ENCODE peak calls at places on chromosomes 6 and 20, in five cellular contexts. Z, H, W, V and X are unnamed samples.

GRCh38 chr6:1593286-1593957 is 16.3 kb upstream of the FOXC1 start:
- DNase-seq in Z (no peak), H (peak; percentile 39), W (no peak), V (no peak), X (no peak)

GRCh38 chr6:79946242-79946641 is 1.1 kb downstream of the ELOVL4 start:
- DNase-seq in Z (peak; percentile 50), H (no peak), W (peak; percentile 25), V (peak; percentile 17), X (no peak)

GRCh38 chr6:16619017-16619416 is 142.2 kb downstream of the ATXN1 start:
- DNase-seq in Z (no peak), H (no peak), W (no peak), V (no peak), X (no peak)

GRCh38 chr6:132471787-132472186 is 41.1 kb downstream of the STX7 start:
- DNase-seq in Z (no peak), H (no peak), W (no peak), V (no peak), X (no peak)

GRCh38 chr20:53274365-53274764 is 302.2 kb downstream of the TSHZ2 start:
- DNase-seq in Z (no peak), H (no peak), W (no peak), V (no peak), X (no peak)

GRCh38 chr6:47810885-47811284 is 29.1 kb downstream of the OPN5 start:
- DNase-seq in Z (no peak), H (no peak), W (peak; percentile 16), V (no peak), X (no peak)

GRCh38 chr6:40706222-40706621 is 119.1 kb upstream of the LRFN2 start:
- DNase-seq in Z (no peak), H (no peak), W (no peak), V (no peak), X (no peak)

GRCh38 chr6:166308769-166309589 is 787 bp upstream of the PRR18 start:
- DNase-seq in Z (no peak), H (no peak), W (peak; percentile 36), V (no peak), X (no peak)

GRCh38 chr20:61118429-61119224 is 133.4 kb upstream of the CDH4 start:
- DNase-seq in Z (no peak), H (no peak), W (no peak), V (no peak), X (no peak)

GRCh38 chr6:43926644-43927524 is 156.9 kb downstream of the VEGFA start:
- DNase-seq in Z (no peak), H (no peak), W (peak; percentile 90), V (peak; percentile 89), X (peak; percentile 68)

GRCh38 chr20:8673116-8673515 is 395.8 kb upstream of the PLCB4 start:
- DNase-seq in Z (no peak), H (no peak), W (no peak), V (no peak), X (no peak)

GRCh38 chr6:129686941-129687627 is 22.9 kb downstream of the ARHGAP18 start:
- DNase-seq in Z (peak; percentile 88), H (no peak), W (no peak), V (no peak), X (peak; percentile 55)

GRCh38 chr6:2596222-2596621 is 154.5 kb downstream of the MYLK4 start:
- DNase-seq in Z (no peak), H (no peak), W (no peak), V (no peak), X (no peak)

GRCh38 chr6:116405147-116405546 is 34.4 kb downstream of the DSE start:
- DNase-seq in Z (peak; percentile 87), H (no peak), W (no peak), V (no peak), X (no peak)

GRCh38 chr20:43977962-43978361 is 63.3 kb downstream of the TOX2 start:
- DNase-seq in Z (no peak), H (no peak), W (no peak), V (no peak), X (no peak)

GRCh38 chr6:154532426-154532825 is 21.9 kb upstream of the CNKSR3 start:
- DNase-seq in Z (no peak), H (no peak), W (no peak), V (no peak), X (no peak)

GRCh38 chr6:84639396-84639795 is 125.0 kb downstream of the TBX18 start:
- DNase-seq in Z (no peak), H (no peak), W (no peak), V (peak; percentile 22), X (no peak)

DNA sequence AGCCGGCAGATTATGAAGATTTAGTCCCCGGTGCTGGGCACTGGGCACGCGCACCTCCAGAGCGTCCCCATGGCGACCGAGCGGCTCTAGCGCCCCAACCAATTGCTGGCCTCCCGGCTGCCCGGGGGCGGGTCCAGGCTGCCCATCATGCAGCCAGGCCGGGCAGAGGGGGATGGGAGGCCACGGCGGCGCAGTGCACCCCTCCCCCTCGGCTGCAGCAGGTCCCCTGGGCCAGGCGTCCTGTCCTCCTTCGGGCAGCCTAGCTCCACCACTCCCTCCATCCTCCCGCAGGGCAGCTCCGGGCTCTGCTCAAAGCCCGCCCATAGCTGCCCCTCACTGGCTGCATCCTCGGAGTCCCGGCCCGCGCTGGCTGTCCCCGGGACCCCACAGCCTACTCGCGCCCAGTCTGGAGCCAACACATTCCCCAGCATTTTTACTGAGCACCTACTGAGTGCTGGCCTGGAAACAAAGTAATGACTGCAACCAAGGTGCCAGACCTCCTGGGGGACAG is 99.4 kb downstream of the ASXL1 start:
- DNase-seq in Z (peak; percentile 29), H (no peak), W (no peak), V (peak; percentile 66), X (no peak)
- H3K27ac ChIP-seq in Z (no peak overlapping the region), H (no peak overlapping the region), W (no peak overlapping the region), V (peak overlapping the region; percentile 0), X (no peak overlapping the region)

GRCh38 chr20:49508435-49509199 is 26.1 kb upstream of the KCNB1 start:
- DNase-seq in Z (peak; percentile 39), H (no peak), W (peak; percentile 56), V (peak; percentile 63), X (no peak)
- H3K27ac ChIP-seq in Z (no peak overlapping the region), H (peak overlapping the region; percentile 62), W (no peak overlapping the region), V (peak overlapping the region; percentile 66), X (no peak overlapping the region)

GRCh38 chr6:39263299-39264037 is 34.2 kb upstream of the KCNK5 start:
- DNase-seq in Z (no peak), H (no peak), W (no peak), V (no peak), X (no peak)

GRCh38 chr6:39266782-39267355 is 37.6 kb upstream of the KCNK5 start:
- DNase-seq in Z (no peak), H (no peak), W (no peak), V (no peak), X (no peak)

GRCh38 chr6:39269971-39270370 is 40.7 kb upstream of the KCNK5 start:
- DNase-seq in Z (no peak), H (no peak), W (no peak), V (no peak), X (no peak)

GRCh38 chr6:39268721-39269120 is 39.4 kb upstream of the KCNK5 start:
- DNase-seq in Z (no peak), H (no peak), W (no peak), V (no peak), X (no peak)

GRCh38 chr6:39266375-39266774 is 37.1 kb upstream of the KCNK5 start:
- DNase-seq in Z (no peak), H (no peak), W (no peak), V (no peak), X (no peak)
- H3K27ac ChIP-seq in Z (no peak overlapping the region), H (no peak overlapping the region), W (no peak overlapping the region), V (no peak overlapping the region), X (no peak overlapping the region)

GRCh38 chr6:113862112-113862511 is 5.0 kb downstream of the MARCKS start:
- DNase-seq in Z (no peak), H (no peak), W (no peak), V (no peak), X (no peak)
- H3K27ac ChIP-seq in Z (no peak overlapping the region), H (no peak overlapping the region), W (no peak overlapping the region), V (no peak overlapping the region), X (no peak overlapping the region)

DNA sequence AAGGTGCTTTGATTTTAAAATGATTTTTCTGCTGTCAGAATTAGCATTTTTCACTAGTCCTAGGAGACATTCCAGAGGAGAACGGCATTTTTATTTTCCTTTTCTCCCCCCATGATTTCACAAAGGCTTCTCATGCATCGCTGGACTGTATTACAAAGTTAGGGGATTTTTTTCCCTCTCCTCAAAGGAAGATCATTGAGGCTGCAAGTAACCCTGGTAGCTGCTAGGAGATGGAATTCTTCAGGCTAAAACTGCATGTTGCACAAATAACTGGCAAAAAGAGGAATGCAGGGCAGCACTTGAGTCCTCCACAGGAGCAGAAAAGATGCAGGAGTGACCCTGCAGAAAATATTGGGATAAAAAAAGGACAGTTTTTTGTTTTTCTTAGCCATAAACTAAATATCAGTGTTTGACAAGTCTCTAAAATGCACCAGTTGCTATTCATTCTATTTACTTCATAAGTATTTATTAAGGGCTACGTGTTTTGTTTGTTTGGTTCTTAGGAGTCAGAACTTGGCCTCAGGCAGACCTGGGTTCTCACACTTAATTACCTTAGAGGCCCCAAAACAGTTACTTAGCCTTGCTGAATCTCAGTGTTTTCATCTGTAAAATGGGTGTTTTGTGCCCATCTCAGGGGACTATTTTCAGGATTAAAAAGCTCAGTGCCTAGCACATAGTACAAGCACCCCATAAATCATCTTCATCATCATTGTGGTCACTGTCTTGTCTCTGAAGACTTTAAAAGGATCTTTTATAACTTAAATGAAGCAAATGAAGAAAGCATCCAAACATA is 144.5 kb upstream of the ID4 start:
- DNase-seq in Z (no peak), H (no peak), W (no peak), V (no peak), X (no peak)
- H3K27ac ChIP-seq in Z (no peak overlapping the region), H (no peak overlapping the region), W (no peak overlapping the region), V (no peak overlapping the region), X (no peak overlapping the region)

DNA sequence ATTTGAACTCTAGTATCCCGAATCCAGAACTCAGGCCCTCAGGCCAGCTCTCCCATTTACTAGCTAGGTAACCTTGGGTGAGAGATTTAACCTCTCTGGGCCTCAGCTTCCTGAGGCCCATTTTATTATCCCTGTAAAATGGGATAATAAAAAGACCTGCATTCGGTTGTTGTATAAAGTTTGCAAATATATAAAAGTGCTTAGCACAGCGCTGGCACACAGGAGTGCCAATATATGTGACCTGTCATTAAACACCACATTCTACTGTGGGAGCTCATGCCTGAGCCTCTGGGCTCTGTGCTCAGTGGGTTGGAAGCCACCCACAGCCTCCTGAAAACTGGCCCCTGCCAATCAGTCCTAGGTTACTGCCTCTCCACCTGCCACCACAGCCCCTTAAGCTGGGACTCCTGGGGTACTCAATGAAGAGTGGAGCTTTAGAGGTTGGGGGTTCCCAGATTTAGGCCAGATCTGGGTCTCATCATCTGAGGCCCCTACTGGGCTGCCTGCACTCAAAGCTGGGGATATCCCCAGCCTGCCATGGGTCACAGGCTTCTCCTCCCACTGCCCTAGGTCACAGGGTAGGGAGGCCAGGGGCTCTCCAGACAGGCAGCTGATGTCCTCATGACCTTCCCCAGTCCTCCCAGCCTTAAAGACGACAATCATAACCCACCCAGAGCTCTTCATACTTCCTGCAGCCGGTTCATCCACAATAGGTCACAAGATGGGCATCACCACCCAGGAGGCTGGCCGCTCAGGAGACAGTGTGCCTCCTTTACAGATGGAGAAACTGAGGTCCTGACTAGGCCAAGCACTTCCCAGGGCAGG is 15.4 kb downstream of the TFEB start:
- DNase-seq in Z (no peak), H (no peak), W (no peak), V (no peak), X (no peak)
- H3K27ac ChIP-seq in Z (no peak overlapping the region), H (no peak overlapping the region), W (no peak overlapping the region), V (peak overlapping the region; percentile 83), X (no peak overlapping the region)